ENCODE peak calls at places on chromosomes 5 and 9, in five cellular contexts. P, Z, O, T and E are unnamed samples.

GRCh38 chr9:117795271-117795670 is 91.1 kb downstream of the TLR4 start:
- DNase-seq in P (no peak), Z (no peak), O (no peak), T (peak), E (no peak)

GRCh38 chr9:4366649-4367330 is 66.9 kb upstream of the GLIS3 start:
- DNase-seq in P (peak), Z (peak), O (peak), T (no peak), E (peak)

GRCh38 chr5:51172853-51173635 is 210.2 kb upstream of the ISL1 start:
- DNase-seq in P (no peak), Z (peak), O (no peak), T (no peak), E (no peak)

GRCh38 chr9:98071737-98072136 is 15.2 kb downstream of the NANS start:
- DNase-seq in P (no peak), Z (no peak), O (no peak), T (no peak), E (no peak)

GRCh38 chr9:110650991-110651411 is 17.6 kb upstream of the MUSK start:
- DNase-seq in P (peak), Z (no peak), O (no peak), T (peak), E (peak)

GRCh38 chr9:93091453-93092081 is 4.5 kb upstream of the CARD19 start:
- DNase-seq in P (peak), Z (peak), O (no peak), T (no peak), E (peak)

GRCh38 chr5:172683696-172684464 is 42.8 kb downstream of the NEURL1B start:
- DNase-seq in P (no peak), Z (peak), O (no peak), T (no peak), E (no peak)

GRCh38 chr9:127981559-127982121 is 851 bp upstream of the EEIG1 start:
- DNase-seq in P (no peak), Z (no peak), O (no peak), T (no peak), E (no peak)

GRCh38 chr9:131274674-131275331 is 1.5 kb downstream of the FAM78A start:
- DNase-seq in P (no peak), Z (no peak), O (peak), T (no peak), E (no peak)

GRCh38 chr9:131976157-131976740 is 103.4 kb downstream of the MED27 start:
- DNase-seq in P (no peak), Z (no peak), O (no peak), T (no peak), E (no peak)

GRCh38 chr5:143108498-143109128 is 294.9 kb downstream of the NR3C1 start:
- DNase-seq in P (no peak), Z (no peak), O (no peak), T (no peak), E (no peak)

GRCh38 chr9:35650341-35651158 is at the start of gene SIT1:
- DNase-seq in P (no peak), Z (no peak), O (no peak), T (no peak), E (no peak)

GRCh38 chr9:126720661-126721530 is 83.9 kb upstream of the ZBTB43 start:
- DNase-seq in P (no peak), Z (no peak), O (no peak), T (no peak), E (no peak)

GRCh38 chr5:137954131-137954879 is 65.0 kb downstream of the PKD2L2 start:
- DNase-seq in P (peak), Z (peak), O (no peak), T (peak), E (peak)

GRCh38 chr9:27189426-27189825 is 80.4 kb downstream of the TEK start:
- DNase-seq in P (no peak), Z (peak), O (no peak), T (no peak), E (no peak)

GRCh38 chr5:58933891-58934628 is 351.2 kb downstream of the RAB3C start:
- DNase-seq in P (no peak), Z (no peak), O (no peak), T (no peak), E (no peak)

GRCh38 chr5:139690385-139691274 is 42.5 kb downstream of the CXXC5 start:
- DNase-seq in P (peak), Z (peak), O (no peak), T (no peak), E (peak)

GRCh38 chr9:92333288-92333634 is 7.5 kb downstream of the CENPP start:
- DNase-seq in P (no peak), Z (no peak), O (no peak), T (no peak), E (no peak)

GRCh38 chr5:14038341-14038959 is 94.0 kb upstream of the DNAH5 start:
- DNase-seq in P (peak), Z (peak), O (no peak), T (peak), E (peak)

GRCh38 chr5:108216890-108217289 is 165.0 kb downstream of the FBXL17 start:
- DNase-seq in P (peak), Z (peak), O (no peak), T (no peak), E (peak)

GRCh38 chr5:133926489-133926878 is 41.9 kb downstream of the C5orf15 start:
- DNase-seq in P (no peak), Z (no peak), O (no peak), T (no peak), E (no peak)

GRCh38 chr5:81950996-81951395 is 20.8 kb upstream of the ATG10 start:
- DNase-seq in P (no peak), Z (no peak), O (no peak), T (no peak), E (no peak)

GRCh38 chr9:85040806-85041575 is 371.5 kb downstream of the NTRK2 start:
- DNase-seq in P (peak), Z (no peak), O (no peak), T (no peak), E (no peak)

GRCh38 chr9:85038824-85039540 is 369.5 kb downstream of the NTRK2 start:
- DNase-seq in P (peak), Z (no peak), O (no peak), T (no peak), E (no peak)

GRCh38 chr9:85036503-85036902 is 367.0 kb downstream of the NTRK2 start:
- DNase-seq in P (no peak), Z (no peak), O (no peak), T (no peak), E (no peak)

GRCh38 chr9:85040141-85040540 is 370.6 kb downstream of the NTRK2 start:
- DNase-seq in P (no peak), Z (no peak), O (no peak), T (no peak), E (no peak)

DNA sequence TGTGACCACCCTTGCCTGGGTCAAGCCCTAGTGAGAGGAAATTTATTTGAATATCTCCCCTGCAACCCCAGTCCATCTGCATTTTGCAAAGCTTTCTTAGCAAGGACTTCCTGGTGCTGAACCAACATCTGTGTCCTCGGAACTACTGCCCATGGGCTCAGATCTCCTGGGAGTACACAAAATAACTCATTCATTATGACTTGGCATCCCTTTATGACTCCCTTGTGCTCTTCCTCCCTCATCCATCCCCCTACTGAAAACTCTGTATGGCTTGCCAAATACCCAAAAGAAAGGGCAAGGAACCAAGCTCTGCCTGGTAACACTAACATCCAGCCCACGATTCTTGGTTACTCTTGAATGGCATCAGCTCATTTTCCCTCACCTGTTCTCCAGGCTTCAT is 368.5 kb downstream of the NTRK2 start:
- DNase-seq in P (no peak), Z (no peak), O (no peak), T (no peak), E (no peak)
- H3K4me3 ChIP-seq in P (no peak), Z (no peak), O (no peak), T (no peak), E (no peak)

DNA sequence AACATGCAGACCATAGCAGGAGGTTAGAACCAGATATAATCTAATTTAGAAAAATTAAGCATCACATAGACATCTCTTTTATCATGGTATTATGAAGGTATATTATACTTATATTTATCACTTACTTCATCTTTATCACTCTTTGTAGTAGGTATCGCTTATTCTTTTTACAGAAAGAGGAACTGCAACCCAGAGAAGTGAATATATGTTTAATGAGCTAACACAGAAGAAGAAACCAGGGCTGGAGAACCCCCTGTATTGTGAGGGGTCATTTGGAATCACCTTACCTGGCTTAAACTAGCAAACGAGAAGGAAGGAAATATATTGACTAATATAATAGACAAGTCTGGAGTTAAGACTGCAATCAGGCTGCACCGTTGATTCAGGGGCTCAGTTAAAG is 146.3 kb downstream of the GCNT1 start:
- DNase-seq in P (no peak), Z (no peak), O (no peak), T (no peak), E (no peak)
- H3K4me3 ChIP-seq in P (no peak), Z (no peak), O (no peak), T (no peak), E (no peak)

GRCh38 chr5:135031813-135032612 is 2.0 kb downstream of the PITX1 start:
- DNase-seq in P (peak), Z (no peak), O (peak), T (no peak), E (no peak)
- H3K4me3 ChIP-seq in P (no peak), Z (no peak), O (peak), T (peak), E (no peak)

GRCh38 chr5:160119142-160119904 is at the start of gene PWWP2A:
- DNase-seq in P (peak), Z (peak), O (peak), T (peak), E (peak)

GRCh38 chr5:160116991-160117390 is 2.3 kb downstream of the PWWP2A start:
- DNase-seq in P (no peak), Z (no peak), O (no peak), T (no peak), E (no peak)

GRCh38 chr5:160118349-160119141 is 705 bp downstream of the PWWP2A start:
- DNase-seq in P (no peak), Z (peak), O (peak), T (no peak), E (no peak)

GRCh38 chr5:160119905-160120266 is 636 bp upstream of the PWWP2A start:
- DNase-seq in P (no peak), Z (no peak), O (no peak), T (no peak), E (no peak)
- H3K4me3 ChIP-seq in P (no peak), Z (peak), O (peak), T (no peak), E (no peak)

DNA sequence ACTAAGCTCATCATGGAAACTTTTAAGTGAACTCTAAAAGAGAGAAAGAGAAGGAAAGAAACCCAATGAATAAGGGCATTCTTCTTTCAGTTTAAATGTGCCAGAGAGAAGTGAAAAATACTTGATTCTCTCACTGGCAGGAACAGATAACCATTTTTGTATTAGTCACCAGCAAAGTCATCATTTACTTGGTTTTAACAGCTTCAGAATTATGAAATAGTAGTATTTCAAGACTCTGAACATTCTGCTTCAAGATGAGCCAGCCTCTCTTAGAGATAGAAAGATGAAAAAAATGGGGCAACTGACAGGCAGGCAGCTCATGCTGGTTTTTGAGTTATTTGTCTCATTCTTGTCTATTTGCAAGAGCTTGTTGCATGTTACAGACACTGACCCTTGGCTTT is 103.5 kb downstream of the GCNT1 start:
- DNase-seq in P (peak), Z (no peak), O (peak), T (peak), E (peak)
- H3K4me3 ChIP-seq in P (no peak), Z (no peak), O (no peak), T (no peak), E (no peak)